ENCODE peak calls at places on chromosomes 6 and 20, in nine cellular contexts. H, X, W, F, Y, N, G, D and S are unnamed samples.

GRCh38 chr6:87737948-87738347 is 35.9 kb upstream of the AKIRIN2 start:
- DNase-seq in D (no peak), Y (no peak), F (no peak), G (no peak), W (no peak), H (no peak), N (no peak), X (no peak), S (no peak)

GRCh38 chr20:5657190-5657872 is 92.9 kb upstream of the SHLD1 start:
- DNase-seq in H (no peak), F (peak; percentile 70), W (no peak), D (peak; percentile 20), X (no peak), N (no peak), Y (peak; percentile 48), G (no peak), S (no peak)

GRCh38 chr6:170095273-170095976 is 195.5 kb downstream of the DLL1 start:
- DNase-seq in X (no peak), F (peak; percentile 1), H (no peak), W (no peak), N (peak; percentile 47), D (no peak), G (peak; percentile 48), Y (peak; percentile 18), S (no peak)

GRCh38 chr20:10218536-10219451 is at the start of gene SNAP25:
- DNase-seq in F (peak; percentile 65), H (no peak), Y (peak; percentile 23), D (no peak), W (peak; percentile 21), X (peak; percentile 44), G (peak; percentile 75), N (no peak), S (no peak)

GRCh38 chr6:134026597-134026996 is 25.8 kb downstream of the SLC2A12 start:
- DNase-seq in W (no peak), N (no peak), X (no peak), D (no peak), G (no peak), H (no peak), Y (no peak), F (no peak), S (no peak)

GRCh38 chr6:50030777-50031562 is 9.2 kb upstream of the DEFB110 start:
- DNase-seq in Y (no peak), H (no peak), W (no peak), G (no peak), N (no peak), F (no peak), D (no peak), X (no peak), S (no peak)

GRCh38 chr20:50335105-50335504 is 144.5 kb downstream of the CEBPB start:
- DNase-seq in H (no peak), X (no peak), W (no peak), N (no peak), Y (no peak), F (peak; percentile 52), D (no peak), G (no peak), S (no peak)

GRCh38 chr6:11522819-11523218 is 14.7 kb upstream of the TMEM170B start:
- DNase-seq in X (no peak), Y (peak; percentile 52), N (no peak), W (no peak), G (no peak), F (peak; percentile 33), D (no peak), H (no peak), S (no peak)

GRCh38 chr20:16314320-16314719 is 258.9 kb downstream of the KIF16B start:
- DNase-seq in F (no peak), X (no peak), G (no peak), W (no peak), N (no peak), H (no peak), Y (no peak), D (no peak), S (no peak)

DNA sequence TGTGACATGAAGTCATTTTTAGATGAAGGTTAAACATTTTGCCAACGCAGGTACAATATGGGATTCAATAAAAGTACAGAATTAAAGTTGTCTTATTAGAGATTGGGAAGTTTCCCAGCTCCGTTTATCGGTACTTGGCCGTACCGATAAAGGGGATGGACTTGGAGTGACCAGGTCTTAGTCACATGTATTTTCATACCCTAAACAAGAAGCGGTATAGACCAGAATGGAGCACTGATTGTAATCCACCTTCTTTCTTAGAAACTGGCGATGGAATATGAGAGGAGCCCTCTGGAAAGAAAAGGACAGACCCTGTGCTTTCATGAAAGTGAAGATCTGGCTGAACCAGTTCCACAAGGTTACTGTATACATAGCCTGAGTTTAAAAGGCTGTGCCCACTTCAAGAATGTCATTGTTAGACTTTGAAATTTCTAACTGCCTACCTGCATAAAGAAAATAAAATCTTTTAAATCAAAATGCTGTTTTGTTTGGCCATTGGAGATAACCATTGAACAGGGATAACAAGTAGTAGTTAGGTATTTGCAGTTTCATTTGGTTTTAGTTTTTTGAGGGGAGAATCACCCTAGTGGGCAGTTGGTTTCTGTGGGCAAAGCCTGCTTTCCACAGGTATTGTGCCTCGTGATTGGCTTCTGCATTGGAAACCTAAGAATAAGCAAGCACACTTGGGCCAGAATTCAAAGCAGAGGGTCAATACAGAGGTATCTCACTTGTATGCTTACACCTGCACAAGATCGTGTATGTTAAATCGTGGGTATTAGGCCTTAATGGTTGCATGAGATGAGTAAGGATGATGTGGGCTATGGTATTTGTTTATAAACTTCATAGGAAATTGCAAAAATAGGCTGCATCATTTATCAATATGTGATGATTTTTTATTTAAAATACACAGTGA is 11.2 kb upstream of the ZNFX1 start:
- DNase-seq in W (no peak), D (no peak), Y (no peak), X (no peak), N (no peak), F (no peak), G (no peak), H (no peak), S (no peak)
- H3K27ac ChIP-seq in W (no peak overlapping the region), D (no peak overlapping the region), Y (no peak overlapping the region), X (no peak overlapping the region), N (no peak overlapping the region), F (no peak overlapping the region), G (no peak overlapping the region), H (no peak overlapping the region), S (peak overlapping the region; percentile 37)

DNA sequence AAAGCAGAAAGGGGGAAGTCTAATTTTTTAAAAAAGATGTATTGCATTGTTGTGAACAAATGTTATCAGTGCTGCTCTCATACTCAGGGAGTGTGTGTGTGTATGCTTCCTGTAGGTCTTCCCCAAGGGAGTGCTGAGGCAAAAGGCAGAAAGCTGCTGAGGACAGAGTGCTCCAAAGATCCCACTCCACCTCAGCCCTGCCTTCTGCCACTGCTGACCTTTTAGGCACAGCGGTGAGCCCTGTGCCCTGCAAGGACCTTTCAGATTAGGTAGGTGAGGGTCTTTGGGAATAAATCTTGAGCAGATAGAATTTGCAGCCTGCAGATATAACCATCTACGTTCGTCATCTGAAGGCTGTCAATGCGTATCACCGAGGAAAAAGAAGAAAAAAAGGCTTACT is 756.4 kb upstream of the MMS22L start:
- DNase-seq in N (no peak), X (no peak), H (no peak), F (no peak), G (no peak), Y (no peak), D (no peak), W (no peak), S (no peak)
- H3K27me3 ChIP-seq in N (no peaks in the 10 kb centered on the region), X (peaks cover 2% of the 10 kb centered on the region), H (peaks cover 33% of the 10 kb centered on the region), F (no peaks in the 10 kb centered on the region), G (no peaks in the 10 kb centered on the region), Y (peaks cover 2% of the 10 kb centered on the region), D (peaks cover 26% of the 10 kb centered on the region), W (no peaks in the 10 kb centered on the region), S (no peaks in the 10 kb centered on the region)

DNA sequence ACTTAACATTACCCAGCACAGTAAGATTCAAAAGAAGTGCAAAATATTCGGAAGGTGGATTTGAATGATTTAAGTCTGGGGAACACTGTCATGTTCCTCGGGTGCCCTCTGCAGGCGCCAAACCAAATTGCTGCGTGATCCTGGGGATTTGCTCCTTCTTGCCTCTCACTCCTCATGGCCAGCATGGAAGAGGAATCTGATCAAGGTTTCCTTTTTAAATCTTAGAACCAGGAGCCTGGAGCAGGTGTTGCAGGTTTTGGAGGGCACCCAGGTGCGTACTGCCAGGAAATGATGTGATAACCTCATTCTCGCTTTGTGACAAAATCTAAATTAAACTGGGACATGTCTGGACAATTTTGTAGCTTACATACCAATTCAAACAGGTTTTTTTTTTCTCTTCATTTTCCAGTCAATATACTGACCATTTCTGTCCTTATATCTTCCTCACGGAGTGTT is 8.1 kb upstream of the PFDN4 start:
- DNase-seq in F (peak; percentile 78), Y (peak; percentile 77), X (peak; percentile 87), H (peak; percentile 70), G (no peak), W (peak; percentile 39), N (peak; percentile 80), D (peak; percentile 55), S (no peak)
- H3K4me1 ChIP-seq in F (no peaks in the 10 kb centered on the region), Y (no peaks in the 10 kb centered on the region), X (no peaks in the 10 kb centered on the region), H (no peaks in the 10 kb centered on the region), G (no peaks in the 10 kb centered on the region), W (no peaks in the 10 kb centered on the region), N (no peaks in the 10 kb centered on the region), D (no peaks in the 10 kb centered on the region), S (peaks cover 32% of the 10 kb centered on the region)

DNA sequence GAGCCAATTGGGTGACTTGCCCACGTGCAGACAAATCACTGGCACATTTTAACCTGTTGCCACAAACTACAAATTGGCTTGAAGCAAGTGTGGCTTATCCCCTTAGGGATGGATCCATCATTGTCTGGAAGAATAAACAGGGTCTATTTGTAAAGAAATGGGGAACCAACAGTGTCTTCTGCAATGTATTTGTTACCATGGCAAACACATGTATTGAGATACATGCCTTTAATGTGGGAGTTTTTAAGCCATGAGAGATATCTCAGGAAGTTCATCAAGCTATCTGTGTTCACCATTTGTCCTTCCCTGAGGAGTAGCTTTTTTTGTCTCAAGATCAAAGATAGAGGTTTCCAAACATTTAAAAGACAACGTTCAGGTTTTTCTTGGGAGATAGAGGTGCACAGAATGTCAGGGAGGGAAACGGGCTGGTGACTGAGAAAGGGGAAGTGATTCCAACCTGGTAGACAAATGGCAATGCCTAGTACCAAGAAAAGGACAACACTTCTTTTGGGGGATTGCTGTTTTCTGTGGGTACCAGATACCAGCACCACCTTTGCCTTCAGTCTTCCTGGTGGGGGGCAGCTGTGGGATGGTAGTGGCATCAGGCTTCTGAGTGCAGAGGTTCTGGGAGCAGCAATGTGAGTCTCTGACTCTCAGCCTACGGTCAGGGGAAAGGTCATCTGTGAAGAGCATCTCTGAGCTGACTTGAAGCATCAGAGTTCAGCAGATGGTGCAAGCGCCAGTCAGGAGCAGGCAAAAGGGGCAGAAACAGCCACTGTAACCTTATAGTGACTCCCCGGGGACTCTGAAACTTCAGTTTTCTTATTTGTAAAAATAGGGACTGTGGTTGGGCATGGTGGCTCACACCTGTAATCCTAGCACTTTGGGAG is 20.1 kb upstream of the BCAS1 start:
- DNase-seq in D (no peak), H (no peak), G (no peak), F (no peak), W (no peak), Y (no peak), N (no peak), X (no peak), S (no peak)
- H3K27ac ChIP-seq in D (no peak overlapping the region), H (no peak overlapping the region), G (no peak overlapping the region), F (no peak overlapping the region), W (no peak overlapping the region), Y (no peak overlapping the region), N (no peak overlapping the region), X (no peak overlapping the region), S (no peak overlapping the region)

GRCh38 chr6:107488875-107489635 is 862 bp upstream of the SOBP start:
- DNase-seq in X (peak; percentile 79), N (peak; percentile 51), F (peak; percentile 18), D (peak; percentile 43), W (no peak), G (peak; percentile 87), H (peak; percentile 59), Y (peak; percentile 49), S (no peak)
- H3K27me3 ChIP-seq in X (peaks cover 99% of the 10 kb centered on the region), N (peaks cover 44% of the 10 kb centered on the region), F (no peaks in the 10 kb centered on the region), D (no peaks in the 10 kb centered on the region), W (peaks cover 47% of the 10 kb centered on the region), G (peaks cover 17% of the 10 kb centered on the region), H (no peaks in the 10 kb centered on the region), Y (no peaks in the 10 kb centered on the region), S (no peaks in the 10 kb centered on the region)